ENCODE peak calls at places on chromosomes 7 and 10, in eight cellular contexts. One of them, this sample, is unnamed.

GRCh38 chr7:82050792-82051191 is 280.9 kb upstream of the HGF start:
- DNase-seq in spleen: no peak
- DNase-seq in heart left ventricle: no peak
- DNase-seq in body of pancreas: no peak
- DNase-seq in A549: no peak
- DNase-seq in H1: no peak
- DNase-seq in stomach: no peak
- DNase-seq in breast epithelium: no peak
- DNase-seq in this sample: no peak

GRCh38 chr7:4169505-4169904 is 512.6 kb upstream of the FOXK1 start:
- DNase-seq in spleen: no peak
- DNase-seq in heart left ventricle: peak
- DNase-seq in body of pancreas: no peak
- DNase-seq in A549: peak
- DNase-seq in H1: no peak
- DNase-seq in stomach: no peak
- DNase-seq in breast epithelium: no peak
- DNase-seq in this sample: no peak

GRCh38 chr7:18345641-18346234 is 149.8 kb upstream of the HDAC9 start:
- DNase-seq in spleen: no peak
- DNase-seq in heart left ventricle: no peak
- DNase-seq in body of pancreas: peak
- DNase-seq in A549: peak
- DNase-seq in H1: no peak
- DNase-seq in stomach: peak
- DNase-seq in breast epithelium: no peak
- DNase-seq in this sample: no peak

GRCh38 chr7:135467207-135467711 is 42.6 kb downstream of the CNOT4 start:
- DNase-seq in spleen: no peak
- DNase-seq in heart left ventricle: no peak
- DNase-seq in body of pancreas: no peak
- DNase-seq in A549: peak
- DNase-seq in H1: no peak
- DNase-seq in stomach: no peak
- DNase-seq in breast epithelium: no peak
- DNase-seq in this sample: no peak

GRCh38 chr10:64648915-64649314 is 1127.7 kb downstream of the REEP3 start:
- DNase-seq in spleen: no peak
- DNase-seq in heart left ventricle: no peak
- DNase-seq in body of pancreas: peak
- DNase-seq in A549: no peak
- DNase-seq in H1: no peak
- DNase-seq in stomach: no peak
- DNase-seq in breast epithelium: no peak
- DNase-seq in this sample: no peak

GRCh38 chr7:116999316-116999715 is 46.0 kb downstream of the ST7 start:
- DNase-seq in spleen: no peak
- DNase-seq in heart left ventricle: no peak
- DNase-seq in body of pancreas: no peak
- DNase-seq in A549: no peak
- DNase-seq in H1: no peak
- DNase-seq in stomach: no peak
- DNase-seq in breast epithelium: no peak
- DNase-seq in this sample: no peak

GRCh38 chr7:94972296-94972695 is 64.9 kb downstream of the PPP1R9A start:
- DNase-seq in spleen: no peak
- DNase-seq in heart left ventricle: no peak
- DNase-seq in body of pancreas: peak
- DNase-seq in A549: no peak
- DNase-seq in H1: no peak
- DNase-seq in stomach: no peak
- DNase-seq in breast epithelium: no peak
- DNase-seq in this sample: no peak

GRCh38 chr10:67926956-67927355 is 42.5 kb downstream of the SIRT1 start:
- DNase-seq in spleen: no peak
- DNase-seq in heart left ventricle: no peak
- DNase-seq in body of pancreas: no peak
- DNase-seq in A549: no peak
- DNase-seq in H1: no peak
- DNase-seq in stomach: no peak
- DNase-seq in breast epithelium: no peak
- DNase-seq in this sample: no peak

GRCh38 chr7:151062111-151062398 is 2.7 kb downstream of the SLC4A2 start:
- DNase-seq in spleen: no peak
- DNase-seq in heart left ventricle: no peak
- DNase-seq in body of pancreas: no peak
- DNase-seq in A549: no peak
- DNase-seq in H1: no peak
- DNase-seq in stomach: no peak
- DNase-seq in breast epithelium: no peak
- DNase-seq in this sample: no peak

GRCh38 chr7:100545636-100546128 is 6.7 kb downstream of the AGFG2 start:
- DNase-seq in spleen: no peak
- DNase-seq in heart left ventricle: no peak
- DNase-seq in body of pancreas: peak
- DNase-seq in A549: peak
- DNase-seq in H1: no peak
- DNase-seq in stomach: no peak
- DNase-seq in breast epithelium: no peak
- DNase-seq in this sample: peak

GRCh38 chr7:35365523-35365922 is 111.6 kb upstream of the TBX20 start:
- DNase-seq in spleen: no peak
- DNase-seq in heart left ventricle: no peak
- DNase-seq in body of pancreas: no peak
- DNase-seq in A549: no peak
- DNase-seq in H1: no peak
- DNase-seq in stomach: no peak
- DNase-seq in breast epithelium: no peak
- DNase-seq in this sample: no peak

GRCh38 chr7:100629117-100629711 is 12.1 kb downstream of the TFR2 start:
- DNase-seq in spleen: no peak
- DNase-seq in heart left ventricle: no peak
- DNase-seq in body of pancreas: peak
- DNase-seq in A549: peak
- DNase-seq in H1: no peak
- DNase-seq in stomach: peak
- DNase-seq in breast epithelium: no peak
- DNase-seq in this sample: no peak

GRCh38 chr10:48523820-48524758 is 80.8 kb downstream of the ARHGAP22 start:
- DNase-seq in spleen: peak
- DNase-seq in heart left ventricle: no peak
- DNase-seq in body of pancreas: peak
- DNase-seq in A549: peak
- DNase-seq in H1: no peak
- DNase-seq in stomach: peak
- DNase-seq in breast epithelium: no peak
- DNase-seq in this sample: no peak

GRCh38 chr7:21986101-21986500 is 40.4 kb upstream of the CDCA7L start:
- DNase-seq in spleen: no peak
- DNase-seq in heart left ventricle: no peak
- DNase-seq in body of pancreas: no peak
- DNase-seq in A549: no peak
- DNase-seq in H1: no peak
- DNase-seq in stomach: no peak
- DNase-seq in breast epithelium: no peak
- DNase-seq in this sample: no peak

GRCh38 chr10:28559661-28560060 is 26.7 kb downstream of the WAC start:
- DNase-seq in spleen: no peak
- DNase-seq in heart left ventricle: no peak
- DNase-seq in body of pancreas: no peak
- DNase-seq in A549: no peak
- DNase-seq in H1: no peak
- DNase-seq in stomach: no peak
- DNase-seq in breast epithelium: no peak
- DNase-seq in this sample: no peak

GRCh38 chr7:50697686-50698085 is 85.0 kb downstream of the GRB10 start:
- DNase-seq in spleen: no peak
- DNase-seq in heart left ventricle: no peak
- DNase-seq in body of pancreas: no peak
- DNase-seq in A549: no peak
- DNase-seq in H1: no peak
- DNase-seq in stomach: no peak
- DNase-seq in breast epithelium: no peak
- DNase-seq in this sample: no peak

GRCh38 chr7:17095001-17095574 is 203.4 kb upstream of the AHR start:
- DNase-seq in spleen: no peak
- DNase-seq in heart left ventricle: no peak
- DNase-seq in body of pancreas: peak
- DNase-seq in A549: no peak
- DNase-seq in H1: no peak
- DNase-seq in stomach: peak
- DNase-seq in breast epithelium: peak
- DNase-seq in this sample: no peak

GRCh38 chr7:132002343-132002968 is 446.0 kb upstream of the PODXL start:
- DNase-seq in spleen: no peak
- DNase-seq in heart left ventricle: no peak
- DNase-seq in body of pancreas: no peak
- DNase-seq in A549: no peak
- DNase-seq in H1: no peak
- DNase-seq in stomach: no peak
- DNase-seq in breast epithelium: no peak
- DNase-seq in this sample: no peak

GRCh38 chr10:115851689-115852088 is 421.3 kb downstream of the GFRA1 start:
- DNase-seq in spleen: no peak
- DNase-seq in heart left ventricle: no peak
- DNase-seq in body of pancreas: no peak
- DNase-seq in A549: no peak
- DNase-seq in H1: no peak
- DNase-seq in stomach: no peak
- DNase-seq in breast epithelium: no peak
- DNase-seq in this sample: no peak

GRCh38 chr10:70490142-70490541 is 11.6 kb downstream of the PALD1 start:
- DNase-seq in spleen: no peak
- DNase-seq in heart left ventricle: no peak
- DNase-seq in body of pancreas: no peak
- DNase-seq in A549: no peak
- DNase-seq in H1: no peak
- DNase-seq in stomach: no peak
- DNase-seq in breast epithelium: no peak
- DNase-seq in this sample: no peak

GRCh38 chr10:101837753-101838152 is 5.8 kb downstream of the KCNIP2 start:
- DNase-seq in spleen: no peak
- DNase-seq in heart left ventricle: no peak
- DNase-seq in body of pancreas: no peak
- DNase-seq in A549: no peak
- DNase-seq in H1: no peak
- DNase-seq in stomach: no peak
- DNase-seq in breast epithelium: no peak
- DNase-seq in this sample: no peak

DNA sequence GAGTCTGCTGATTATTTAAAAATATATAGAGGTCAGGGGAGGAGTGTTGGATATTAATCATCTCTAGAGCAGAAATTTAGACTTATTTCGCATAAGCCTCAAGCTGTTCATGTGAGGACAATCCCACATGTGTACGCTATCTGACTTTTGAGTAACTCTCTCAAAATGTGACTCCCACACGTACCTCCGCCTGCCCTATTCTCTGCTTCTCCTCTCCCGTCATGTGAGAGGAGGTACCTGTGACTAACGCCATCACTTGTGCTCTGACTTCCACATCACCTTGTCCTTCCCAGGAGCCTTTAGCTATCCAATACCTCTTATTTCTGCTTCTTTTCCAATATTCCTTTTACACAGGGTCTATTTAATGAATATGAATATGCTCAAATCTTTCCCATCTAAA is 119.3 kb upstream of the CALCR start:
- DNase-seq in spleen: no peak
- DNase-seq in heart left ventricle: no peak
- DNase-seq in body of pancreas: no peak
- DNase-seq in A549: no peak
- DNase-seq in H1: no peak
- DNase-seq in stomach: no peak
- DNase-seq in breast epithelium: no peak
- DNase-seq in this sample: no peak
- H3K27ac ChIP-seq in spleen: no peak
- H3K27ac ChIP-seq in heart left ventricle: no peak
- H3K27ac ChIP-seq in body of pancreas: no peak
- H3K27ac ChIP-seq in A549: no peak
- H3K27ac ChIP-seq in H1: no peak
- H3K27ac ChIP-seq in stomach: no peak
- H3K27ac ChIP-seq in breast epithelium: no peak
- H3K27ac ChIP-seq in this sample: no peak

GRCh38 chr7:10973061-10973941 is at the start of gene PHF14:
- DNase-seq in spleen: peak
- DNase-seq in heart left ventricle: peak
- DNase-seq in body of pancreas: peak
- DNase-seq in A549: peak
- DNase-seq in H1: peak
- DNase-seq in stomach: peak
- DNase-seq in breast epithelium: peak
- DNase-seq in this sample: peak
- TF ChIP-seq POLR2A in spleen: peak
- TF ChIP-seq POLR2A in heart left ventricle: peak
- TF ChIP-seq POLR2A in body of pancreas: peak
- TF ChIP-seq POLR2A in A549: peak
- TF ChIP-seq POLR2A in H1: peak
- TF ChIP-seq POLR2A in stomach: no peak
- TF ChIP-seq POLR2A in breast epithelium: peak
- TF ChIP-seq POLR2A in this sample: peak

GRCh38 chr7:7736671-7737070 is 18.3 kb upstream of the RPA3 start:
- DNase-seq in spleen: no peak
- DNase-seq in heart left ventricle: no peak
- DNase-seq in body of pancreas: no peak
- DNase-seq in A549: no peak
- DNase-seq in H1: no peak
- DNase-seq in stomach: no peak
- DNase-seq in breast epithelium: no peak
- DNase-seq in this sample: no peak
- H3K27ac ChIP-seq in spleen: no peak
- H3K27ac ChIP-seq in heart left ventricle: no peak
- H3K27ac ChIP-seq in body of pancreas: no peak
- H3K27ac ChIP-seq in A549: no peak
- H3K27ac ChIP-seq in H1: no peak
- H3K27ac ChIP-seq in stomach: no peak
- H3K27ac ChIP-seq in breast epithelium: no peak
- H3K27ac ChIP-seq in this sample: no peak

GRCh38 chr7:12401538-12402364 is 1.9 kb downstream of the VWDE start:
- DNase-seq in spleen: no peak
- DNase-seq in heart left ventricle: no peak
- DNase-seq in body of pancreas: no peak
- DNase-seq in A549: no peak
- DNase-seq in H1: no peak
- DNase-seq in stomach: no peak
- DNase-seq in breast epithelium: no peak
- DNase-seq in this sample: no peak

GRCh38 chr7:12398186-12398585 is 5.5 kb downstream of the VWDE start:
- DNase-seq in spleen: no peak
- DNase-seq in heart left ventricle: no peak
- DNase-seq in body of pancreas: no peak
- DNase-seq in A549: no peak
- DNase-seq in H1: no peak
- DNase-seq in stomach: no peak
- DNase-seq in breast epithelium: no peak
- DNase-seq in this sample: no peak

GRCh38 chr7:12409097-12409711 is 5.5 kb upstream of the VWDE start:
- DNase-seq in spleen: no peak
- DNase-seq in heart left ventricle: no peak
- DNase-seq in body of pancreas: no peak
- DNase-seq in A549: no peak
- DNase-seq in H1: no peak
- DNase-seq in stomach: no peak
- DNase-seq in breast epithelium: no peak
- DNase-seq in this sample: no peak

GRCh38 chr7:12402365-12402725 is 1.3 kb downstream of the VWDE start:
- DNase-seq in spleen: no peak
- DNase-seq in heart left ventricle: no peak
- DNase-seq in body of pancreas: no peak
- DNase-seq in A549: no peak
- DNase-seq in H1: no peak
- DNase-seq in stomach: no peak
- DNase-seq in breast epithelium: no peak
- DNase-seq in this sample: no peak

GRCh38 chr7:12403287-12404181 is at the start of gene VWDE:
- DNase-seq in spleen: peak
- DNase-seq in heart left ventricle: peak
- DNase-seq in body of pancreas: peak
- DNase-seq in A549: peak
- DNase-seq in H1: no peak
- DNase-seq in stomach: peak
- DNase-seq in breast epithelium: peak
- DNase-seq in this sample: no peak
- TF ChIP-seq POLR2A in spleen: no peak
- TF ChIP-seq POLR2A in heart left ventricle: no peak
- TF ChIP-seq POLR2A in body of pancreas: no peak
- TF ChIP-seq POLR2A in A549: no peak
- TF ChIP-seq POLR2A in H1: no peak
- TF ChIP-seq POLR2A in stomach: no peak
- TF ChIP-seq POLR2A in breast epithelium: no peak
- TF ChIP-seq POLR2A in this sample: no peak

This sample was measured in uterus.